ENCODE peak calls at places on chromosomes 2 and 18, in four cellular contexts. W, G, U and P are unnamed samples.
A peak's percentile ranks its signal among the peaks of the same experiment; 100 is the strongest.

GRCh38 chr2:174027956-174028355 is 62.8 kb upstream of the SP3 start:
- DNase-seq in W (no peak), G (no peak), U (no peak), P (no peak)

GRCh38 chr2:185502351-185502750 is 236.3 kb upstream of the FSIP2 start:
- DNase-seq in W (no peak), G (no peak), U (no peak), P (no peak)

GRCh38 chr2:85175369-85176299 is 42.4 kb downstream of the TCF7L1 start:
- DNase-seq in W (peak; percentile 54), G (peak; percentile 70), U (peak; percentile 81), P (no peak)

GRCh38 chr2:63434024-63434423 is 154.3 kb downstream of the WDPCP start:
- DNase-seq in W (no peak), G (no peak), U (no peak), P (no peak)

GRCh38 chr2:43240762-43241150 is 14.3 kb upstream of the ZFP36L2 start:
- DNase-seq in W (no peak), G (no peak), U (no peak), P (no peak)

GRCh38 chr2:75199428-75200011 is at the start of gene TACR1:
- DNase-seq in W (peak; percentile 76), G (peak; percentile 81), U (peak; percentile 73), P (no peak)

GRCh38 chr2:222888716-222889115 is 27.9 kb downstream of the ACSL3 start:
- DNase-seq in W (no peak), G (no peak), U (no peak), P (no peak)

GRCh38 chr2:7910752-7911151 is 771.1 kb upstream of the ID2 start:
- DNase-seq in W (no peak), G (no peak), U (no peak), P (no peak)

GRCh38 chr2:240469747-240470146 is 34.3 kb downstream of the GPC1 start:
- DNase-seq in W (no peak), G (no peak), U (no peak), P (no peak)

GRCh38 chr2:43414586-43415125 is 181.2 kb downstream of the THADA start:
- DNase-seq in W (no peak), G (no peak), U (no peak), P (no peak)

GRCh38 chr2:237876056-237876439 is 16.6 kb downstream of the RAMP1 start:
- DNase-seq in W (no peak), G (peak; percentile 39), U (no peak), P (no peak)

GRCh38 chr2:201964631-201965206 is 68.9 kb upstream of the FZD7 start:
- DNase-seq in W (peak; percentile 28), G (no peak), U (no peak), P (no peak)

GRCh38 chr2:151051584-151052220 is 210.0 kb downstream of the RBM43 start:
- DNase-seq in W (peak; percentile 77), G (peak; percentile 54), U (peak; percentile 67), P (no peak)

GRCh38 chr2:136801628-136802027 is 36.3 kb downstream of the THSD7B start:
- DNase-seq in W (no peak), G (no peak), U (no peak), P (no peak)

GRCh38 chr2:1462984-1463383 is 49.7 kb downstream of the TPO start:
- DNase-seq in W (no peak), G (no peak), U (no peak), P (no peak)

GRCh38 chr2:16632615-16633014 is 33.0 kb downstream of the CYRIA start:
- DNase-seq in W (no peak), G (no peak), U (no peak), P (no peak)

GRCh38 chr2:119367472-119368099 is 809 bp downstream of the DBI start:
- DNase-seq in W (peak; percentile 11), G (peak; percentile 90), U (no peak), P (no peak)

GRCh38 chr2:219073413-219074129 is 12.8 kb upstream of the IHH start:
- DNase-seq in W (peak; percentile 84), G (peak; percentile 89), U (peak; percentile 72), P (no peak)

GRCh38 chr2:201642086-201642578 is 1.2 kb downstream of the TMEM237 start:
- DNase-seq in W (no peak), G (no peak), U (no peak), P (no peak)

GRCh38 chr2:184554736-184555135 is 43.6 kb upstream of the ZNF804A start:
- DNase-seq in W (no peak), G (no peak), U (peak; percentile 10), P (no peak)

GRCh38 chr2:202039278-202040100 is 5.8 kb downstream of the FZD7 start:
- DNase-seq in W (no peak), G (peak; percentile 84), U (no peak), P (no peak)

GRCh38 chr2:40690525-40690924 is 238.6 kb upstream of the SLC8A1 start:
- DNase-seq in W (no peak), G (no peak), U (no peak), P (no peak)

GRCh38 chr2:72117029-72117428 is 30.6 kb downstream of the CYP26B1 start:
- DNase-seq in W (no peak), G (peak; percentile 13), U (no peak), P (peak; percentile 35)

GRCh38 chr2:9143264-9143815 is 63.3 kb upstream of the ASAP2 start:
- DNase-seq in W (no peak), G (no peak), U (no peak), P (no peak)

GRCh38 chr2:11796190-11797171 is 50.0 kb downstream of the LPIN1 start:
- DNase-seq in W (peak; percentile 77), G (peak; percentile 15), U (peak; percentile 8), P (peak; percentile 64)

GRCh38 chr2:218276986-218277755 is 6.9 kb downstream of the PNKD start:
- DNase-seq in W (no peak), G (no peak), U (no peak), P (no peak)

GRCh38 chr18:1539276-1539675 is 634.6 kb downstream of the ADCYAP1 start:
- DNase-seq in W (no peak), G (no peak), U (no peak), P (no peak)

GRCh38 chr2:196239622-196240587 is 68.5 kb upstream of the STK17B start:
- DNase-seq in W (peak; percentile 64), G (no peak), U (peak; percentile 93), P (no peak)

GRCh38 chr2:189412330-189412953 is 28.8 kb upstream of the WDR75 start:
- DNase-seq in W (peak; percentile 89), G (peak; percentile 68), U (peak; percentile 74), P (no peak)

GRCh38 chr2:196783431-196784094 is 15.9 kb downstream of the GTF3C3 start:
- DNase-seq in W (peak; percentile 47), G (peak; percentile 50), U (peak; percentile 69), P (no peak)

DNA sequence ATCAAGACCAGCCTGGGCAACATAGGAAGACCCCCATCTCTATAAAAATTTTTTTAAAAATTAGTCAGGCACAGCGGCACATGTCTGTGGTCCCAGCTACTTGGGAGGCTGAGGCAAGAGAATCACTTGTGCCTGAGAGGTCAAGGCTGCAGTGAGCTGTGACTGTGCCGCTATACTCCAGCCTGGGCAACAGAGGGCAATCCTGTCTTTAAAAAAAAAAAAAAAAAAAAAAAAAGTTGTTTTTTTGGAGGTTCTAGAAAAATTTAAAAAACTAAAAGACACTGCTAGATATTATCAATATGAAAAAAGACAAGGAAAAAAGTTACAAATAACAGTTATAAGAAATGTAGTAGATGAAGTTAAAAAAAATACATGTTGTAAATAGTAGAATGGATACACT is 56.1 kb upstream of the C2orf15 start:
- DNase-seq in W (peak; percentile 9), G (peak; percentile 60), U (no peak), P (no peak)
- H3K27ac ChIP-seq in W (no peak overlapping the region), G (no peak overlapping the region), U (no peak overlapping the region), P (no peak overlapping the region)

DNA sequence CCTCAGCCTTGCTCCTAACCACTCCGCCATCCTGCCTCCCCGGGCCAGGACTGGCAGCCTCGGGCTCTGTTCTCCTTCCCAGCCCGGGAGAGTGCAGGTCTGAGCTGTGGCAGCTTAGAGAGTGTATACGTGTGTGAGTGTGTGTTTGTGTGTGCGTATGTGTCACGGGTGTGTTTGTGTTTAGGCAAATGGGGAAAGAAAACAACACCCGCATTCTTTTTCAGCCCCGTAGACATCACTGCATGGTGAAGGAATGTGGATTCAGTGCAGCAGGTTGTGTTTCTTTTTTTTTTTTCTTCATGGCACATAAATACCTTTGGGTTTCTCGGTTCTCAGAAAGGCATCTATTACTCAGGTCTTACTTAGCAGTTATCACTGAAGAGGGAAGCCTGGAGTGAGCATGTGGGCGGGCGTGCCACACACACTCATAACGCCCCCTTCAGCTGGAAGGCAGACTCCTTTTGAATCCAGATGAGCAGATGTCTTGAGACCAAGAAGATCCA is 44.2 kb downstream of the GLI2 start:
- DNase-seq in W (peak; percentile 50), G (peak; percentile 82), U (peak; percentile 93), P (no peak)
- TF ChIP-seq CTCF in W (peak; percentile 34), G (peak; percentile 64), U (peak; percentile 32), P (no peak)

GRCh38 chr18:44818148-44818547 is 137.5 kb downstream of the SETBP1 start:
- DNase-seq in W (no peak), G (no peak), U (no peak), P (no peak)
- H3K4me3 ChIP-seq in W (no peak overlapping the region), G (no peak overlapping the region), U (no peak overlapping the region), P (no peak overlapping the region)

GRCh38 chr2:20451761-20452499 is 5.1 kb downstream of the RHOB start:
- DNase-seq in W (no peak), G (no peak), U (no peak), P (peak; percentile 78)
- H3K27ac ChIP-seq in W (no peak overlapping the region), G (no peak overlapping the region), U (no peak overlapping the region), P (peak overlapping the region; percentile 96)